ENCODE peak calls at places on chromosomes 11 and 22, in eight cellular contexts. Z is GM23248, R is esophagus squamous epithelium, P is neuronal stem cell, W is MM.1S, U is fibroblast of lung, S is tibial artery, G is ovary. A is an unnamed sample. For H3K4me1, the result is how much of the 10 kb centered on the place peaks cover.

GRCh38 chr11:843818-844692 is 1.4 kb downstream of the TSPAN4 start:
- DNase-seq in Z (peak), U (peak), G (peak), P (no peak), R (no peak), S (peak), W (no peak), A (peak)

GRCh38 chr11:112223125-112223524 is 3.1 kb upstream of the PTS start:
- DNase-seq in S (no peak), G (no peak), Z (peak), R (no peak), W (no peak), U (no peak), P (no peak), A (no peak)

GRCh38 chr11:34308821-34309585 is 48.8 kb downstream of the ABTB2 start:
- DNase-seq in S (peak), U (peak), R (no peak), P (no peak), W (no peak), Z (peak), G (no peak), A (peak)

GRCh38 chr11:59822989-59823566 is 12.5 kb upstream of the MRPL16 start:
- DNase-seq in S (no peak), R (no peak), U (peak), W (peak), P (peak), G (no peak), Z (peak), A (peak)

GRCh38 chr22:43817402-43817801 is 5.3 kb upstream of the EFCAB6 start:
- DNase-seq in U (no peak), Z (no peak), S (no peak), W (no peak), R (no peak), G (no peak), P (no peak), A (no peak)

GRCh38 chr22:39454385-39454871 is 2.4 kb upstream of the MGAT3 start:
- DNase-seq in Z (no peak), W (no peak), P (no peak), S (no peak), R (no peak), G (no peak), U (peak), A (no peak)

GRCh38 chr11:123100378-123101085 is 38.6 kb upstream of the HSPA8 start:
- DNase-seq in R (no peak), U (peak), Z (peak), G (peak), W (no peak), P (no peak), S (no peak), A (no peak)

GRCh38 chr11:92707173-92707619 is 262.3 kb upstream of the MTNR1B start:
- DNase-seq in P (no peak), Z (no peak), S (no peak), U (no peak), W (no peak), G (no peak), R (no peak), A (peak)

GRCh38 chr11:45285931-45286632 is at the start of gene SYT13:
- DNase-seq in W (no peak), Z (no peak), U (peak), G (no peak), R (no peak), S (no peak), P (peak), A (no peak)

GRCh38 chr11:45141171-45141570 is 5.3 kb upstream of the PRDM11 start:
- DNase-seq in P (no peak), R (no peak), W (peak), Z (no peak), U (no peak), S (no peak), G (no peak), A (no peak)

GRCh38 chr11:76176463-76176862 is 29.8 kb downstream of the WNT11 start:
- DNase-seq in S (no peak), W (no peak), U (no peak), P (no peak), R (no peak), Z (no peak), G (no peak), A (no peak)

GRCh38 chr11:45535033-45535432 is 130.4 kb downstream of the CHST1 start:
- DNase-seq in Z (no peak), U (no peak), P (no peak), R (no peak), G (no peak), W (no peak), S (no peak), A (no peak)

GRCh38 chr11:24531528-24531927 is 34.7 kb downstream of the LUZP2 start:
- DNase-seq in P (no peak), W (no peak), U (peak), S (no peak), G (no peak), R (no peak), Z (no peak), A (no peak)

GRCh38 chr11:66951927-66952337 is 6.3 kb downstream of the PC start:
- DNase-seq in P (no peak), W (no peak), S (no peak), Z (no peak), R (no peak), U (no peak), G (no peak), A (peak)

GRCh38 chr11:58622344-58622743 is at the start of gene CNTF:
- DNase-seq in Z (peak), S (no peak), P (no peak), W (no peak), G (no peak), R (no peak), U (peak), A (peak)

GRCh38 chr22:27573992-27574391 is 227.6 kb downstream of the MN1 start:
- DNase-seq in W (no peak), G (no peak), R (no peak), P (no peak), S (no peak), U (no peak), Z (peak), A (no peak)

GRCh38 chr11:45181595-45182550 is 35.4 kb downstream of the PRDM11 start:
- DNase-seq in W (no peak), U (no peak), S (no peak), G (no peak), Z (no peak), R (no peak), P (no peak), A (no peak)

GRCh38 chr22:46287873-46288751 is 8.6 kb upstream of the GTSE1 start:
- DNase-seq in P (no peak), G (no peak), U (no peak), R (peak), W (peak), S (no peak), Z (no peak), A (no peak)

GRCh38 chr11:67484847-67485311 is 2.1 kb downstream of the AIP start:
- DNase-seq in P (no peak), W (no peak), R (no peak), G (peak), U (no peak), Z (no peak), S (no peak), A (no peak)

GRCh38 chr11:111846640-111847039 is 24.7 kb downstream of the ALG9 start:
- DNase-seq in P (no peak), Z (peak), U (peak), R (no peak), G (no peak), S (no peak), W (no peak), A (peak)

GRCh38 chr11:84790849-84791427 is 836.2 kb downstream of the DLG2 start:
- DNase-seq in S (no peak), G (no peak), Z (no peak), W (no peak), P (no peak), U (no peak), R (no peak), A (no peak)

GRCh38 chr11:123235117-123235686 is 40.2 kb upstream of the CLMP start:
- DNase-seq in S (peak), G (peak), R (no peak), P (no peak), U (no peak), Z (peak), W (no peak), A (peak)

DNA sequence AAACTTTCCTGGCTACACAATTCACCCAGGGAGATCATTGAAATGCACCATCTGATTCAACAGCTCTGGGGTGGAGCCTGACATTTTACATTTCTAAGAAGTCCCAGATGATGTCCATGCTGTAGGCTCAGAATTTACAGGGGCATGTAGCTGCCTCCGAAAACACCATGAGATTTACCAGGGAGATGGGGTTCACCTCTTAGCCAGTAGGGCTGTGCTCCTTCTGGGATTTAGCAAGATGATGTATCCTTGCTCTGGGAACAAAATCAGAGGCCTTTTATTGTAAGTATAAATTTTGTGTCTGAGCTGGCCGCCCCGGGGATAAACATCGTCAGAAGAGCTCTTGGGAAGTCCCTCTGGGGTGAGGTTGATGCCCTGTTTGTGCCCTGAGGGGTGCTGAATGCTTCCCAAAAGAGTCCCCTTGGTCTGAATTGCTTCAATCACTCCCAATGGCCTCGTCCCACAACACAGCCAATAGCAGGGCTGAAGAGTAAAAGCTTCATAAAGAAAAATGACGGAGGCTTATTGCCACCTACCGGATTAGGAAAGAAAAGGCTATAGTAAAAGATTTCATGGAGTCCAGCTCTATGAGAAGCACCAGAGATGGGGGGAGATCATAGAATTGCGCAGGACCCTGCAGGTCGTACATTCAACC is 33.4 kb upstream of the API5 start:
- DNase-seq in U (peak), W (peak), G (no peak), Z (peak), R (no peak), S (no peak), P (peak), A (peak)
- H3K4me1 ChIP-seq in U (under half), W (under half), G (under half), Z (under half), R (under half), S (under half), P (under half), A (under half)

GRCh38 chr22:31083377-31083768 is 2.3 kb downstream of the SMTN start:
- DNase-seq in P (no peak), Z (no peak), W (no peak), S (no peak), R (no peak), U (no peak), G (peak), A (no peak)

GRCh38 chr22:31083923-31084810 is 3.0 kb downstream of the SMTN start:
- DNase-seq in S (no peak), P (no peak), W (peak), U (no peak), R (no peak), G (no peak), Z (peak), A (no peak)

GRCh38 chr22:31085493-31085824 is 4.3 kb downstream of the SMTN start:
- DNase-seq in Z (peak), G (no peak), W (no peak), U (no peak), P (no peak), R (no peak), S (no peak), A (peak)

GRCh38 chr22:31085928-31086327 is 4.8 kb downstream of the SMTN start:
- DNase-seq in S (no peak), Z (no peak), R (no peak), W (no peak), G (no peak), U (no peak), P (no peak), A (no peak)

GRCh38 chr22:31084811-31085492 is 3.8 kb downstream of the SMTN start:
- DNase-seq in W (peak), G (peak), S (peak), P (peak), Z (peak), U (peak), R (peak), A (peak)
- H3K4me1 ChIP-seq in W (under half), G (under half), S (half or more), P (under half), Z (under half), U (under half), R (under half), A (under half)

GRCh38 chr22:36323855-36324331 is 63.9 kb downstream of the MYH9 start:
- DNase-seq in Z (peak), U (peak), G (no peak), P (no peak), R (no peak), S (peak), W (no peak), A (no peak)

GRCh38 chr22:36323182-36323854 is 64.4 kb downstream of the MYH9 start:
- DNase-seq in R (no peak), P (no peak), U (peak), S (peak), G (peak), Z (peak), W (no peak), A (peak)

GRCh38 chr22:36326178-36327161 is 61.3 kb downstream of the MYH9 start:
- DNase-seq in R (no peak), Z (no peak), G (no peak), P (no peak), W (no peak), U (no peak), S (no peak), A (no peak)

GRCh38 chr22:36324414-36324813 is 63.4 kb downstream of the MYH9 start:
- DNase-seq in U (no peak), Z (peak), W (no peak), P (no peak), R (no peak), S (no peak), G (no peak), A (no peak)

DNA sequence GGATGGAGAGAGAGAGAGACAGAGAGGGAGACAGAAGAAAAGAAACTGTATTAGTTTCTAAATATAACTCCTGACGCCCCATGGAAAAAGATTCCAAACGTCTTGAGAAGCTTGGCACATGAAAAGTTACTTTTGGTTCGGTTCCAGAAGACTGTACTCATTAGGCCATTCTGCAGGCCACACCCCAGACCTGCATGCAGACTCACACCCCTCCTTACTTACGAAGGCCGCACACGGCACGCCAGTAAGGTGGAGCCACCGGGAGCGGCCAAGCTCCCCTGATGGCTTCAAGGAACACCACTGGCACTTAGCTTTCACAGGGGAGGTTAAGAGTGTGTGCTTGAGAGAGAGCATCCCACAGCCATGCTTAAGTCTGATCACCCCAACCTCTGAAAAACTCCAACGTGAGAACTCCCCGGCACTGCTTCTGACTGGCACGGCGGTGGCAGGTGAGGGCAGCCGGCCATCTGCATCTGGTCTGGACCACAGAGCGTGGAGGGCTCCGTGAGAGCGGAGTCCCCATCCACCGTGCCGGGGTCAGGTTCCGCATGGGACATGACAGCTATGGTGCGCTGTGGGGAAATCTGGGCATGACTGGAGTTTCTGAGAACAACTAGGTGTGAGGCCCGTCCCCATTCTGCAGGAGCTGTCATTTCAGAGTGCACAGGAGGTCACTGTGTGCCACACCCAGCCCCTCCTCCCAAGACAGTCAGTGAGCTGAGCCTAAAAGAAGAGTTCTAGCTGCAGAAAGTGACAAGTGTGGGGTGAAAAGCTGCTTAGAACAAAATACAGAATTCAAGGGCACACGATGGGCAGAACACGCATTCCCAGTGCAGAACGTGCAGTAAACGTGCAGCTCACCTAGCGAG is 62.4 kb downstream of the MYH9 start:
- DNase-seq in P (no peak), W (no peak), S (peak), U (peak), R (no peak), Z (peak), G (no peak), A (no peak)
- H3K4me1 ChIP-seq in P (under half), W (under half), S (half or more), U (half or more), R (half or more), Z (half or more), G (under half), A (under half)

DNA sequence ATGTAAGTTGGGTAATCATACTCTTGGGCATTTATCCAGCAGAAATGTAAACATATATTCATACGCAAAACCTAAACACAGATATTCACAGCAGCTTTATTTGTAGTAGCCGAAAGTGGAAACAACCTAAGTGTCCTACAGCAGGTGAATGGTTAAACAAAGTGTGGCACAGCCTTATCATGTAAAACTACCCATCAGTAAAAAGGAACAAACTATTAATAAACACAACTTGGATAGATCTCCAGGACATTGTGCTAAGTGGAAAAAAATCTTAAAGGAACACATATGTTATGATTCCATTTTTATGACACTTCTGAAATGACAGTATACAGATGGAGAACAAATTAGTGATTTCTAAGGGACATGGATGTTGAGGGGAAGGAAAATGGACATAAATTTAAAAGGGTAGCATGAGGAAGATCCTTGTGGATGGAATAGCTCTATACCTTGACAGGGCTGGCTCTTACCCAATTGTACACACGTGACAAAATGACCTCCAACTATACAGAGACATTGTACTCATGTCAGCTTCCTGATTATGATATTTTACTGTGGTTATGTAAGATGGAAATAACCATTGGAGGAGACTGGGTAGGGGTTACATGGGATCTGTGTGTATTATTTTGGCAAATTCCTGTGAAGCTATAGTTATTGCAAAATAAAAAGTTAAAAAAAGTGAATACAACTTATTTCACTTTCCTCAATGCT is 15.4 kb downstream of the ANO5 start:
- DNase-seq in G (no peak), U (no peak), W (no peak), R (no peak), S (no peak), P (no peak), Z (no peak), A (no peak)
- H3K4me1 ChIP-seq in G (under half), U (under half), W (under half), R (under half), S (under half), P (under half), Z (under half), A (under half)

GRCh38 chr11:96315476-96315875 is 27.5 kb downstream of the MAML2 start:
- DNase-seq in U (no peak), P (no peak), R (no peak), Z (peak), S (no peak), G (no peak), W (no peak), A (no peak)
- H3K4me1 ChIP-seq in U (under half), P (under half), R (under half), Z (half or more), S (half or more), G (under half), W (under half), A (under half)

GRCh38 chr11:10116588-10116987 is 177.4 kb downstream of the SBF2 start:
- DNase-seq in Z (no peak), P (no peak), U (no peak), S (no peak), R (no peak), G (no peak), W (no peak), A (peak)

GRCh38 chr11:10114593-10115404 is 179.2 kb downstream of the SBF2 start:
- DNase-seq in G (no peak), R (no peak), U (no peak), Z (no peak), S (no peak), W (no peak), P (no peak), A (no peak)

GRCh38 chr11:10113852-10114251 is 180.2 kb downstream of the SBF2 start:
- DNase-seq in Z (no peak), U (no peak), R (no peak), W (no peak), G (no peak), P (no peak), S (no peak), A (no peak)

GRCh38 chr11:10118830-10119229 is 175.2 kb downstream of the SBF2 start:
- DNase-seq in U (no peak), G (no peak), R (no peak), W (no peak), S (no peak), P (no peak), Z (peak), A (no peak)

DNA sequence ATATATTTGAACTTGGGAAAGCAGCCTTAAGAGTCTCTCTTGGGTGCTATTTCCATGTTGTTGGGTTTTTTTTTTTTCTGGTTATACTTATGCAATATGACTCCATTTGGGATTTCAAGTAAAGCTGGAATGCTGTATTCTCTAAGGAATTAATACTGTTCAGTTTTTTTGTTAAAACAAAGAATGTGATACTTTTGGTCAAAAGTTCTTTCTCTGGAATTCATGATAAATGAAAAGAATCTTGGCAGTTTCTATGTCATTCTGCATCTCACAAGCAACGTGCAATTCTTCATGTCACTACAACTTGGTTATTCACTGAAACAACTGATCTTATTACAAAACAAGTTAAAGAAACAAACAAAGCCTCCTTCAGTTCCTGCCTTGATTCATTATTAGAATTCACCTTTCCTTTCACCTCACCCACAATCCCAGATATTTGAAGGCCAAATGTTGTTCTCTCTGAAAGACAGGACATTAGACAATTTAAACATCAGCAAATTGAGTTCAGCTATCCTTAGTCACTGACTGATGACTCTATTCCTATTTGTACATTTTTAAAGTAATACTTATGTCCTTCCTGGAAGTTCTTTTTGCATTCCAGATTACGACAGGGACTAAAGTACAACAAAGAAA is 176.2 kb downstream of the SBF2 start:
- DNase-seq in P (no peak), S (no peak), W (no peak), Z (peak), R (no peak), G (no peak), U (peak), A (no peak)
- H3K4me1 ChIP-seq in P (under half), S (under half), W (under half), Z (half or more), R (under half), G (under half), U (under half), A (under half)

A was measured in A673.